ENCODE peak calls at places on chromosomes 2 and 18, in nine cellular contexts. One of them, this sample, is unnamed.

GRCh38 chr18:28715206-28715605 is 538.3 kb upstream of the CDH2 start:
- DNase-seq in OCI-LY7: no peak
- DNase-seq in HCT116: no peak
- DNase-seq in SK-N-SH: no peak
- DNase-seq in GM23248: no peak
- DNase-seq in MM.1S: no peak
- DNase-seq in GM23338: no peak
- DNase-seq in hepatocyte: no peak
- DNase-seq in Karpas-422: no peak
- DNase-seq in this sample: no peak

GRCh38 chr18:867257-867656 is 37.4 kb upstream of the ADCYAP1 start:
- DNase-seq in OCI-LY7: no peak
- DNase-seq in HCT116: no peak
- DNase-seq in SK-N-SH: no peak
- DNase-seq in GM23248: no peak
- DNase-seq in MM.1S: no peak
- DNase-seq in GM23338: no peak
- DNase-seq in hepatocyte: no peak
- DNase-seq in Karpas-422: no peak
- DNase-seq in this sample: no peak

GRCh38 chr2:12096425-12096824 is 350.0 kb downstream of the LPIN1 start:
- DNase-seq in OCI-LY7: no peak
- DNase-seq in HCT116: no peak
- DNase-seq in SK-N-SH: no peak
- DNase-seq in GM23248: no peak
- DNase-seq in MM.1S: no peak
- DNase-seq in GM23338: peak; percentile 81
- DNase-seq in hepatocyte: no peak
- DNase-seq in Karpas-422: peak; percentile 85
- DNase-seq in this sample: no peak

GRCh38 chr2:181203412-181203811 is 223.0 kb downstream of the UBE2E3 start:
- DNase-seq in OCI-LY7: no peak
- DNase-seq in HCT116: peak; percentile 79
- DNase-seq in SK-N-SH: no peak
- DNase-seq in GM23248: peak; percentile 85
- DNase-seq in MM.1S: no peak
- DNase-seq in GM23338: no peak
- DNase-seq in hepatocyte: peak; percentile 35
- DNase-seq in Karpas-422: no peak
- DNase-seq in this sample: peak; percentile 97

GRCh38 chr2:74738586-74738985 is 84.5 kb downstream of the SEMA4F start:
- DNase-seq in OCI-LY7: no peak
- DNase-seq in HCT116: no peak
- DNase-seq in SK-N-SH: no peak
- DNase-seq in GM23248: no peak
- DNase-seq in MM.1S: no peak
- DNase-seq in GM23338: no peak
- DNase-seq in hepatocyte: no peak
- DNase-seq in Karpas-422: no peak
- DNase-seq in this sample: no peak

GRCh38 chr2:88209526-88210131 is 39.5 kb downstream of the THNSL2 start:
- DNase-seq in OCI-LY7: no peak
- DNase-seq in HCT116: no peak
- DNase-seq in SK-N-SH: no peak
- DNase-seq in GM23248: no peak
- DNase-seq in MM.1S: no peak
- DNase-seq in GM23338: no peak
- DNase-seq in hepatocyte: no peak
- DNase-seq in Karpas-422: no peak
- DNase-seq in this sample: no peak

GRCh38 chr18:40841473-40841872 is 1113.6 kb upstream of the PIK3C3 start:
- DNase-seq in OCI-LY7: no peak
- DNase-seq in HCT116: no peak
- DNase-seq in SK-N-SH: no peak
- DNase-seq in GM23248: peak; percentile 53
- DNase-seq in MM.1S: no peak
- DNase-seq in GM23338: no peak
- DNase-seq in hepatocyte: no peak
- DNase-seq in Karpas-422: no peak
- DNase-seq in this sample: peak; percentile 45

GRCh38 chr2:85684806-85685205 is 9.4 kb upstream of the GNLY start:
- DNase-seq in OCI-LY7: no peak
- DNase-seq in HCT116: no peak
- DNase-seq in SK-N-SH: no peak
- DNase-seq in GM23248: no peak
- DNase-seq in MM.1S: peak; percentile 96
- DNase-seq in GM23338: no peak
- DNase-seq in hepatocyte: no peak
- DNase-seq in Karpas-422: no peak
- DNase-seq in this sample: no peak

GRCh38 chr18:39453882-39454281 is 1888.3 kb upstream of the CELF4 start:
- DNase-seq in OCI-LY7: no peak
- DNase-seq in HCT116: no peak
- DNase-seq in SK-N-SH: no peak
- DNase-seq in GM23248: peak; percentile 65
- DNase-seq in MM.1S: peak; percentile 17
- DNase-seq in GM23338: no peak
- DNase-seq in hepatocyte: peak; percentile 30
- DNase-seq in Karpas-422: no peak
- DNase-seq in this sample: no peak

GRCh38 chr2:85785027-85785822 is 31.4 kb downstream of the ATOH8 start:
- DNase-seq in OCI-LY7: no peak
- DNase-seq in HCT116: no peak
- DNase-seq in SK-N-SH: no peak
- DNase-seq in GM23248: peak; percentile 94
- DNase-seq in MM.1S: no peak
- DNase-seq in GM23338: no peak
- DNase-seq in hepatocyte: peak; percentile 72
- DNase-seq in Karpas-422: no peak
- DNase-seq in this sample: no peak

GRCh38 chr2:54581326-54582039 is 125.4 kb downstream of the SPTBN1 start:
- DNase-seq in OCI-LY7: peak; percentile 80
- DNase-seq in HCT116: no peak
- DNase-seq in SK-N-SH: no peak
- DNase-seq in GM23248: no peak
- DNase-seq in MM.1S: peak; percentile 25
- DNase-seq in GM23338: no peak
- DNase-seq in hepatocyte: no peak
- DNase-seq in Karpas-422: peak; percentile 92
- DNase-seq in this sample: no peak

GRCh38 chr2:648476-649424 is 28.5 kb downstream of the TMEM18 start:
- DNase-seq in OCI-LY7: no peak
- DNase-seq in HCT116: no peak
- DNase-seq in SK-N-SH: no peak
- DNase-seq in GM23248: no peak
- DNase-seq in MM.1S: no peak
- DNase-seq in GM23338: no peak
- DNase-seq in hepatocyte: no peak
- DNase-seq in Karpas-422: no peak
- DNase-seq in this sample: no peak

GRCh38 chr2:105929506-105929905 is 184.8 kb downstream of the NCK2 start:
- DNase-seq in OCI-LY7: no peak
- DNase-seq in HCT116: no peak
- DNase-seq in SK-N-SH: peak; percentile 46
- DNase-seq in GM23248: peak; percentile 4
- DNase-seq in MM.1S: no peak
- DNase-seq in GM23338: no peak
- DNase-seq in hepatocyte: no peak
- DNase-seq in Karpas-422: no peak
- DNase-seq in this sample: peak; percentile 20

GRCh38 chr2:220473611-220474010 is 846.2 kb downstream of the SLC4A3 start:
- DNase-seq in OCI-LY7: no peak
- DNase-seq in HCT116: no peak
- DNase-seq in SK-N-SH: no peak
- DNase-seq in GM23248: peak; percentile 61
- DNase-seq in MM.1S: no peak
- DNase-seq in GM23338: no peak
- DNase-seq in hepatocyte: no peak
- DNase-seq in Karpas-422: no peak
- DNase-seq in this sample: no peak

GRCh38 chr2:188203756-188204155 is 87.9 kb upstream of the GULP1 start:
- DNase-seq in OCI-LY7: no peak
- DNase-seq in HCT116: no peak
- DNase-seq in SK-N-SH: no peak
- DNase-seq in GM23248: peak; percentile 4
- DNase-seq in MM.1S: no peak
- DNase-seq in GM23338: no peak
- DNase-seq in hepatocyte: no peak
- DNase-seq in Karpas-422: no peak
- DNase-seq in this sample: no peak

GRCh38 chr2:57880967-57881366 is 165.6 kb upstream of the VRK2 start:
- DNase-seq in OCI-LY7: no peak
- DNase-seq in HCT116: no peak
- DNase-seq in SK-N-SH: no peak
- DNase-seq in GM23248: no peak
- DNase-seq in MM.1S: no peak
- DNase-seq in GM23338: no peak
- DNase-seq in hepatocyte: no peak
- DNase-seq in Karpas-422: no peak
- DNase-seq in this sample: peak; percentile 23

GRCh38 chr2:221133941-221134340 is 438.2 kb downstream of the EPHA4 start:
- DNase-seq in OCI-LY7: no peak
- DNase-seq in HCT116: no peak
- DNase-seq in SK-N-SH: no peak
- DNase-seq in GM23248: peak; percentile 52
- DNase-seq in MM.1S: no peak
- DNase-seq in GM23338: no peak
- DNase-seq in hepatocyte: no peak
- DNase-seq in Karpas-422: no peak
- DNase-seq in this sample: no peak

GRCh38 chr2:98253461-98254073 is 92.7 kb upstream of the CNGA3 start:
- DNase-seq in OCI-LY7: no peak
- DNase-seq in HCT116: no peak
- DNase-seq in SK-N-SH: no peak
- DNase-seq in GM23248: peak; percentile 43
- DNase-seq in MM.1S: no peak
- DNase-seq in GM23338: no peak
- DNase-seq in hepatocyte: no peak
- DNase-seq in Karpas-422: no peak
- DNase-seq in this sample: no peak

GRCh38 chr18:11982981-11983380 is 1.7 kb downstream of the IMPA2 start:
- DNase-seq in OCI-LY7: no peak
- DNase-seq in HCT116: no peak
- DNase-seq in SK-N-SH: no peak
- DNase-seq in GM23248: no peak
- DNase-seq in MM.1S: no peak
- DNase-seq in GM23338: peak; percentile 12
- DNase-seq in hepatocyte: no peak
- DNase-seq in Karpas-422: no peak
- DNase-seq in this sample: no peak

GRCh38 chr2:135099802-135100483 is 47.9 kb downstream of the RAB3GAP1 start:
- DNase-seq in OCI-LY7: no peak
- DNase-seq in HCT116: no peak
- DNase-seq in SK-N-SH: peak; percentile 68
- DNase-seq in GM23248: no peak
- DNase-seq in MM.1S: no peak
- DNase-seq in GM23338: no peak
- DNase-seq in hepatocyte: no peak
- DNase-seq in Karpas-422: no peak
- DNase-seq in this sample: no peak

GRCh38 chr18:70047931-70048603 is 100.4 kb upstream of the CD226 start:
- DNase-seq in OCI-LY7: no peak
- DNase-seq in HCT116: no peak
- DNase-seq in SK-N-SH: no peak
- DNase-seq in GM23248: peak; percentile 91
- DNase-seq in MM.1S: no peak
- DNase-seq in GM23338: no peak
- DNase-seq in hepatocyte: no peak
- DNase-seq in Karpas-422: no peak
- DNase-seq in this sample: peak; percentile 38

GRCh38 chr2:190170673-190171072 is 108.1 kb upstream of the MSTN start:
- DNase-seq in OCI-LY7: no peak
- DNase-seq in HCT116: no peak
- DNase-seq in SK-N-SH: no peak
- DNase-seq in GM23248: no peak
- DNase-seq in MM.1S: no peak
- DNase-seq in GM23338: no peak
- DNase-seq in hepatocyte: no peak
- DNase-seq in Karpas-422: no peak
- DNase-seq in this sample: no peak

GRCh38 chr2:233240897-233241296 is 10.6 kb upstream of the ATG16L1 start:
- DNase-seq in OCI-LY7: peak; percentile 77
- DNase-seq in HCT116: no peak
- DNase-seq in SK-N-SH: no peak
- DNase-seq in GM23248: no peak
- DNase-seq in MM.1S: peak; percentile 59
- DNase-seq in GM23338: no peak
- DNase-seq in hepatocyte: no peak
- DNase-seq in Karpas-422: peak; percentile 48
- DNase-seq in this sample: peak; percentile 67
- H3K4me3 ChIP-seq in OCI-LY7: peak overlapping the region; percentile 23
- H3K4me3 ChIP-seq in HCT116: no peak overlapping the region
- H3K4me3 ChIP-seq in SK-N-SH: no peak overlapping the region
- H3K4me3 ChIP-seq in GM23248: no peak overlapping the region
- H3K4me3 ChIP-seq in MM.1S: no peak overlapping the region
- H3K4me3 ChIP-seq in GM23338: no peak overlapping the region
- H3K4me3 ChIP-seq in hepatocyte: no peak overlapping the region
- H3K4me3 ChIP-seq in Karpas-422: no peak overlapping the region
- H3K4me3 ChIP-seq in this sample: no peak overlapping the region

GRCh38 chr2:149613712-149614111 is 26.1 kb upstream of the MMADHC start:
- DNase-seq in OCI-LY7: no peak
- DNase-seq in HCT116: no peak
- DNase-seq in SK-N-SH: no peak
- DNase-seq in GM23248: peak; percentile 44
- DNase-seq in MM.1S: no peak
- DNase-seq in GM23338: no peak
- DNase-seq in hepatocyte: no peak
- DNase-seq in Karpas-422: no peak
- DNase-seq in this sample: no peak
- H3K9me2 ChIP-seq in OCI-LY7: no peaks in the 10 kb centered on the region
- H3K9me2 ChIP-seq in HCT116: no peaks in the 10 kb centered on the region
- H3K9me2 ChIP-seq in SK-N-SH: no peaks in the 10 kb centered on the region
- H3K9me2 ChIP-seq in GM23248: no peaks in the 10 kb centered on the region
- H3K9me2 ChIP-seq in MM.1S: no peaks in the 10 kb centered on the region
- H3K9me2 ChIP-seq in GM23338: no peaks in the 10 kb centered on the region
- H3K9me2 ChIP-seq in hepatocyte: no peaks in the 10 kb centered on the region
- H3K9me2 ChIP-seq in Karpas-422: no peaks in the 10 kb centered on the region
- H3K9me2 ChIP-seq in this sample: no peaks in the 10 kb centered on the region

GRCh38 chr18:10065296-10065695 is 151.5 kb downstream of the VAPA start:
- DNase-seq in OCI-LY7: no peak
- DNase-seq in HCT116: no peak
- DNase-seq in SK-N-SH: no peak
- DNase-seq in GM23248: no peak
- DNase-seq in MM.1S: no peak
- DNase-seq in GM23338: no peak
- DNase-seq in hepatocyte: no peak
- DNase-seq in Karpas-422: no peak
- DNase-seq in this sample: no peak
- H3K4me3 ChIP-seq in OCI-LY7: no peak overlapping the region
- H3K4me3 ChIP-seq in HCT116: no peak overlapping the region
- H3K4me3 ChIP-seq in SK-N-SH: no peak overlapping the region
- H3K4me3 ChIP-seq in GM23248: no peak overlapping the region
- H3K4me3 ChIP-seq in MM.1S: no peak overlapping the region
- H3K4me3 ChIP-seq in GM23338: no peak overlapping the region
- H3K4me3 ChIP-seq in hepatocyte: no peak overlapping the region
- H3K4me3 ChIP-seq in Karpas-422: no peak overlapping the region
- H3K4me3 ChIP-seq in this sample: no peak overlapping the region

DNA sequence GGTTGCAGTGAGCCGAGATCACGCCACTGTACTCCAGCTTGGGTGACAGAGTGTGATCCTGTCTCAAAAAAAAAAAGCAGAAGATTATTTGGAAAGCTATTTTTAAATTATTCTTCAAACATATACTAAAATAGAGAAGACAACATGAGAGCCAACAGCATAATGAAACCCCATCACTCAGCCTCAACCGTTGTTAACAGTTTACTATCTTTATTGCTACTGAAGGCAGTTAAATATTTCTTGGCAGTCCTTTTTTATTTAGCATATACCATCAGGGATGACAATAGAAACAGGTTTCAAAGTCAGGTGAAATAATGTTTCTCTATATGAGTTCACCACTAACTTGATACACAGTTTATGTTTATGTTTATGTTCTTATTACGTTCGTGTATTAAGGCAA is 157.2 kb downstream of the NEDD4L start:
- DNase-seq in OCI-LY7: no peak
- DNase-seq in HCT116: no peak
- DNase-seq in SK-N-SH: no peak
- DNase-seq in GM23248: no peak
- DNase-seq in MM.1S: no peak
- DNase-seq in GM23338: no peak
- DNase-seq in hepatocyte: no peak
- DNase-seq in Karpas-422: no peak
- DNase-seq in this sample: no peak
- H3K9me2 ChIP-seq in OCI-LY7: no peaks in the 10 kb centered on the region
- H3K9me2 ChIP-seq in HCT116: no peaks in the 10 kb centered on the region
- H3K9me2 ChIP-seq in SK-N-SH: no peaks in the 10 kb centered on the region
- H3K9me2 ChIP-seq in GM23248: no peaks in the 10 kb centered on the region
- H3K9me2 ChIP-seq in MM.1S: no peaks in the 10 kb centered on the region
- H3K9me2 ChIP-seq in GM23338: no peaks in the 10 kb centered on the region
- H3K9me2 ChIP-seq in hepatocyte: no peaks in the 10 kb centered on the region
- H3K9me2 ChIP-seq in Karpas-422: no peaks in the 10 kb centered on the region
- H3K9me2 ChIP-seq in this sample: no peaks in the 10 kb centered on the region

This sample was measured in PC-3.